ENCODE peak calls at places on chromosome 1, in four cellular contexts. C, U, J and Z are unnamed samples.

GRCh38 chr1:154741327-154741726 is 128.8 kb downstream of the KCNN3 start:
- DNase-seq in J (no peak), U (no peak), C (no peak), Z (no peak)

GRCh38 chr1:227635596-227635995 is 72.2 kb downstream of the ZNF678 start:
- DNase-seq in U (no peak), C (no peak), J (no peak), Z (no peak)

GRCh38 chr1:26789612-26789865 is 1.8 kb downstream of the PIGV start:
- DNase-seq in U (no peak), C (no peak), J (no peak), Z (no peak)

GRCh38 chr1:183780757-183781156 is 24.2 kb upstream of the RGL1 start:
- DNase-seq in C (no peak), J (no peak), U (no peak), Z (no peak)

GRCh38 chr1:207952617-207953542 is 42.0 kb upstream of the CD34 start:
- DNase-seq in C (no peak), U (no peak), J (no peak), Z (no peak)

GRCh38 chr1:185719021-185719420 is 15.2 kb upstream of the HMCN1 start:
- DNase-seq in J (no peak), C (peak), U (peak), Z (peak)

GRCh38 chr1:214136336-214136735 is 144.6 kb upstream of the SMYD2 start:
- DNase-seq in C (no peak), J (no peak), U (no peak), Z (no peak)

GRCh38 chr1:180962178-180962577 is 49.5 kb downstream of the KIAA1614 start:
- DNase-seq in C (no peak), U (no peak), J (no peak), Z (no peak)

GRCh38 chr1:212485895-212486590 is 53.3 kb downstream of the NENF start:
- DNase-seq in U (peak), J (peak), C (peak), Z (no peak)

GRCh38 chr1:206550446-206550845 is 43.1 kb downstream of the RASSF5 start:
- DNase-seq in J (no peak), U (no peak), C (no peak), Z (no peak)

GRCh38 chr1:37930246-37931142 is 16.4 kb downstream of the INPP5B start:
- DNase-seq in C (no peak), U (no peak), J (no peak), Z (no peak)

GRCh38 chr1:89607888-89608626 is 24.9 kb upstream of the LRRC8C start:
- DNase-seq in J (no peak), C (no peak), U (no peak), Z (peak)

GRCh38 chr1:247387096-247387495 is 28.9 kb upstream of the NLRP3 start:
- DNase-seq in J (no peak), C (no peak), U (no peak), Z (no peak)

GRCh38 chr1:229793488-229793887 is 167.4 kb downstream of the URB2 start:
- DNase-seq in C (no peak), U (no peak), J (no peak), Z (no peak)

GRCh38 chr1:200304146-200304545 is 105.7 kb downstream of the ZNF281 start:
- DNase-seq in C (no peak), J (no peak), U (no peak), Z (no peak)

GRCh38 chr1:27710574-27710973 is 15.2 kb upstream of the FAM76A start:
- DNase-seq in U (no peak), C (no peak), J (no peak), Z (no peak)

GRCh38 chr1:17545354-17545753 is 5.9 kb downstream of the ARHGEF10L start:
- DNase-seq in J (no peak), U (no peak), C (no peak), Z (no peak)

GRCh38 chr1:232267092-232267836 is 362.7 kb downstream of the SIPA1L2 start:
- DNase-seq in J (no peak), C (no peak), U (no peak), Z (no peak)

GRCh38 chr1:188583133-188583532 is 1754.4 kb downstream of the PLA2G4A start:
- DNase-seq in J (no peak), U (no peak), C (no peak), Z (no peak)

GRCh38 chr1:92784051-92784638 is 763 bp downstream of the EVI5 start:
- DNase-seq in J (peak), U (no peak), C (peak), Z (peak)

GRCh38 chr1:1001057-1001630 is 1.2 kb upstream of the HES4 start:
- DNase-seq in J (no peak), C (no peak), U (no peak), Z (no peak)

GRCh38 chr1:998905-999796 is 746 bp downstream of the HES4 start:
- DNase-seq in C (no peak), U (no peak), J (no peak), Z (no peak)

GRCh38 chr1:1001631-1002300 is 1.9 kb upstream of the HES4 start:
- DNase-seq in C (peak), J (peak), U (peak), Z (peak)

GRCh38 chr1:999797-1000356 is at the start of gene HES4:
- DNase-seq in J (peak), U (peak), C (peak), Z (peak)

DNA sequence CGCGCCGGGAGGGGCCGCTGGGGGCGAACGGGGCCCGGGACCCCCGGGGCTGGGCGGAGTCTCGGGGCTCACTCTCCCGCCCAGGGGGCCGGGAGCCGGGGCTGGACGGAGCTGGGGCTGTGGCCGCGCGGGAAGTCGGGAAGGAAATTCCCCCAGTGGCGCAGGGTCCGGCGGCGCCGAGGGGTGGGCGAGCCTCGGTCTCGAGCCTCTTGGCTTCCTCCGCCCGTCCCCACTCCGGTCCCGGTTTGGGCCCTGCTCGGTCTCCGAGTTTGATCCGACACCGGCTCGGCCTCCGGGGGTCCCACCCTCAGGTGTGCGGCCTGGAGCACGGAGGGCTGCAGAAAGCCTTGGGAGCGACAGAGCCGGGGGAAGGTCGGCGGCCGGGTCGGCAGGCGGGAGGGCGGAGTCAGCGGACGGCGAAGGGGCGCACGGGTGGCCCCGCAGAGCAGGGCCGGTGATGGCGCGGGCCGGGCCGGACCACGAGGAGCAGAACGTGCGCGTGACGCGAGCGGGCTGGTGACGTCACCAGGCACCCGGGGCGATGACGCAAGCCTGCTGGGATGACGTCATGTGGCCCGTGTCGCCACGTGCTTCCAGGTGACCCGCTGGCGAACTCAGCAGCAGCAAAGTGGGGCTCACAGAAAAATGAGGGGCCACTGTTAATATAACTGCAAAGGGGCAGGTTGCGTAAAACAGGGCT is 610 bp upstream of the HES4 start:
- DNase-seq in U (peak), J (peak), C (peak), Z (peak)
- TF ChIP-seq POLR2A in U (no peak), J (no peak), C (peak), Z (no peak)

GRCh38 chr1:110209715-110210603 is at the start of gene KCNC4:
- DNase-seq in U (peak), C (peak), J (peak), Z (peak)
- TF ChIP-seq POLR2A in U (no peak), C (peak), J (no peak), Z (peak)

DNA sequence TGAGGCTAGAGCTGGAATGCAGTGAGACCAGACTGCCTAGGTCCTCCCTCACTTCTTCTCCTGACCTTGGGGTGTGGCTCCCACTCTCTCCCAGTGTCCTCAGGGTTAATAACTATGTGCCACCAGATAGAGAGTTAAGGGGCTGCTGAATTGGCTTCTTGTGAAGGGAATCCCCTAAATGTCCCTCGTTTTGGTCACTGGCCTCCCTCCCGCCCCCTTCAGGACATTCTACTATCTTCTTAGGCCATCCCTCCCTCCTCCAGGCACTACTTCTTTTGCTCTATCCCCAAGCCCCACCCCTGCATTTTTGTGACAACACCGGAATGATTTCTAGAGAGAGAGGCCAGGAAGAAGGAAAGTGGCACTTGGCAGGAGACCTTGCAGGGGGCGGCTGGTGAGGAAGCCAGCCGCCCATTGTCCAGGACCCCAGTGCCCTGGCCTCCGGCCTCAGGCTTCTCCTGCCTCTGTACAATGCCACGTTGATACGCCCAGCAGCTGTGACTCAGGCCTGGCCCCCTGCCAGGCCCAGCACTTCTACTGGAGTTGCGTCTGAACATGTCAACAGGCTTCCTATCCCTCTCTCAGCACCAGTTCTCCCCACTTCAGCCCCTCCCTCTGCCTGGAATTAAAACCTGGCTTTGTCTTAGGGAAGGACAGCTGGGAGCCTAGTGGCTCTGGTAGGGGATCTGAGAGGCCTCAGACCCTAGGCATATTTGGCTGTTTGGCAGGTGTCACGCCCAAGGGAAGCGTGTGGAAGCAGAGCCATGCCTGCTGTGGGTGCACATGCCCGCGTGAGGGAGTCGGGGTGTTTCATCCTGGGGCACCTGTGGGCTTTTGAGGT is 9.1 kb downstream of the LMNA start:
- DNase-seq in J (peak), U (peak), C (peak), Z (peak)
- TF ChIP-seq POLR2A in J (no peak), U (peak), C (peak), Z (peak)

DNA sequence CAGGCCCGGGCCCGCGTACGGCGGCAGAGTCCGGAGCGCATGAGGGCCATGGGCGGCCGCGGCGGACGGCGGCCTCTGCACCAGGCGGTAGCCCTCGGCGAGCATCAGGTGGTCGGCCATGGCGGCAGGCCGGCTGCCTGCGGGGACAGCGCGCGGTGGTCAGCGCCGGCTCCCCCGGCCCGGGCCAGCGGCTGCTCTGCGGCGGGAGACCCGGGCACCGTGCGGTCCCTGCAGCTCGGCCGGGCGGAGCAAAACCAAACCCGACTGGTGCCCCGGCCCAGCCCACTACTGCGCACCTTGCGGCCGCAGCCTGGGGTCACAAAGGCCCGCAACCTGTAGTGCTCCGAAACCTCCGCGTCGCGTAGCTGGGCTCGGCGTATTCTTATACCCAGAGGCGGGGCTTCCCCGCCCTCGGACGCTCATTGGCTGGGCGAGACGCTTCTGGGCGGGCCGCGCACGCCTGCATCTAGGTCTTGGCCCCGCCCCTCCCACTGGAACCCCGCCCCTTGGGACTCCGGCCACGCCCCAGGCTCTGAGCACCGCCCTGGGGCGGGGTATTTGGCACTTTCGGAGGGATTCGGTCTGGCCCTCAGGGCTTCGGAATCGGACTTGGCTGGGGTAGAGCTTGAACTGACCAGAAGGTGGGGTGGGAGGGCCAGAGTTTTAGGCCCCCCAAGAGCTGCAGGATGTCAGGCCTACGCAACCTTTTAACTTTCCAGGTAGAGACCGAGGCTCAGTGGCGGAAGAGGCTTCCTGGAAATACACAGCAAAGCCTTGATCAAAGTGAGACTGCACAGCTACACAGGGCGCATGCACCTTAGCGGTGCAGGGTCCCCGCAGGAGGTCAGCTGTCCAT is at the start of gene CITED4:
- DNase-seq in C (peak), J (peak), U (peak), Z (peak)
- TF ChIP-seq POLR2A in C (peak), J (no peak), U (peak), Z (peak)

GRCh38 chr1:156816561-156817328 is at the start of gene SH2D2A:
- DNase-seq in C (no peak), J (peak), U (peak), Z (peak)
- TF ChIP-seq POLR2A in C (no peak), J (no peak), U (no peak), Z (no peak)

GRCh38 chr1:222811671-222812070 is 3.2 kb upstream of the DISP1 start:
- DNase-seq in C (no peak), U (no peak), J (no peak), Z (no peak)

GRCh38 chr1:222815367-222815765 is 527 bp downstream of the DISP1 start:
- DNase-seq in J (no peak), C (no peak), U (peak), Z (peak)

GRCh38 chr1:222813866-222814535 is 838 bp upstream of the DISP1 start:
- DNase-seq in U (no peak), J (no peak), C (no peak), Z (no peak)

GRCh38 chr1:222817529-222817928 is 2.7 kb downstream of the DISP1 start:
- DNase-seq in C (no peak), J (no peak), U (no peak), Z (no peak)

GRCh38 chr1:222814536-222815366 is at the start of gene DISP1:
- DNase-seq in C (peak), U (peak), J (peak), Z (peak)
- TF ChIP-seq POLR2A in C (peak), U (no peak), J (no peak), Z (peak)

GRCh38 chr1:151993084-151993733 is 450 bp downstream of the S100A10 start:
- DNase-seq in C (peak), J (peak), U (no peak), Z (peak)
- TF ChIP-seq POLR2A in C (no peak), J (no peak), U (no peak), Z (no peak)

GRCh38 chr1:167219194-167219593 is 1.5 kb upstream of the POU2F1 start:
- DNase-seq in C (no peak), J (no peak), U (no peak), Z (no peak)

GRCh38 chr1:167221804-167222610 is 1.3 kb downstream of the POU2F1 start:
- DNase-seq in U (peak), J (peak), C (peak), Z (peak)

GRCh38 chr1:167220537-167221125 is at the start of gene POU2F1:
- DNase-seq in J (peak), U (peak), C (peak), Z (peak)

GRCh38 chr1:167221126-167221803 is 579 bp downstream of the POU2F1 start:
- DNase-seq in U (no peak), C (no peak), J (peak), Z (no peak)

DNA sequence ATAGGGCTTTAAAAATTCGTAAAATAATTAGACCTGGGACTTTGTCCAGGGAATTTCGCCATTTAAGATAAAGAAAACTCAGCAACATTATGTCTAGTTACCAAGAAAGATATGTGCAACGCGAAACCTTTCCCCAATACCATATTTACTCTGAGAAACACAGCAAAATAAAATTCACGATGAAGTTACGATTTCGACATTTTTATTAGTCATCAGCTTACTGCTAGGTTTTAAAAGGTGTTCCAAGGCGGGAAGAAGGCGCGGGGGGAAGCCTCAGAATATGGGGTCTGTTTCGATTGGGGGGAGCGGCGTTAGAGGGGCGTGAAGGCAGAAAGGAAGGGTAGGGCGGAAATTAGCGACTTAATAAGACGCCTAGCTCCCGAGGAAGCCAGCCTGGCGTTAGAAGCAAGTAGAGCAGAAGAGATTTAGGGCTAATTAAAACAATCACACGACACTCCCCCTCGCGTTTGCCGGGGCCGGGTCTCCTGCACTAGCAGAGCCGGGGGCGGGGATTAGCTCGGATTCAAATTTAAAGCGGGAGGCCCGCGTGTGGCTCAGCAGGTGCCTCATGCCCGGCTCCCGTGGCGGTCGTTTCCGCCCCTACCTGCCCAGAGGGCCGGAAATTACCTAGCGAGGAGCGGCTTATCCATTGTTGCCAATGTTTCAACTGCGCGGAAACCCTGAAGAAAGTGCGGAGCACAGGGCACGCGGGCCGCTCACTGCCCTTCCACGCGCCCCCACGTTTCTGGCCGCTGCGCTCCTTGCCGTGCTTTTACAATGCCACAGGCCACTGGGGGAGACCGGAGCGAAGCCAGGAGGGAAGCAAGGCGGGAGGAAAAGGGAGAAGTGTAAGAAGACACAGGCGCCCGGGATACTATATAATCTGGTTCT is 795 bp upstream of the POU2F1 start:
- DNase-seq in U (peak), J (peak), C (peak), Z (peak)
- TF ChIP-seq POLR2A in U (peak), J (no peak), C (no peak), Z (no peak)

GRCh38 chr1:203085528-203086406 is at the start of gene MYOG:
- DNase-seq in C (no peak), U (peak), J (peak), Z (no peak)
- TF ChIP-seq POLR2A in C (no peak), U (no peak), J (no peak), Z (no peak)

GRCh38 chr1:39105841-39106765 is 80.0 kb downstream of the NDUFS5 start:
- DNase-seq in C (peak), U (peak), J (peak), Z (peak)
- TF ChIP-seq POLR2A in C (peak), U (no peak), J (no peak), Z (peak)